ENCODE peak calls at places on chromosome 9, in five cellular contexts. E is stimulated activated CD8-positive, alpha-beta memory T cell treated with anti-CD3 and anti-CD28 coated beads, Interleukin-12 subunit alpha, Interleukin-12 subunit beta, amount 100 ng/mL, for 4 hours; U is T-helper 17 cell; J is dermis blood vessel endothelial cell; Y is IMR-90. B is an unnamed sample.

GRCh38 chr9:24594234-24594850 is 48.6 kb upstream of the IZUMO3 start:
- DNase-seq in Y (no peak), U (no peak), E (no peak), J (no peak), B (no peak)

GRCh38 chr9:121567142-121568100 is 67.8 kb upstream of the GGTA1 start:
- DNase-seq in E (no peak), Y (peak; percentile 28), U (no peak), J (peak; percentile 32), B (no peak)

GRCh38 chr9:89642789-89643188 is 38.0 kb downstream of the GADD45G start:
- DNase-seq in Y (no peak), J (no peak), E (no peak), U (no peak), B (no peak)

GRCh38 chr9:93205045-93205768 is 21.3 kb downstream of the WNK2 start:
- DNase-seq in Y (no peak), J (no peak), U (no peak), E (no peak), B (no peak)

GRCh38 chr9:107358867-107359440 is 75.9 kb downstream of the RAD23B start:
- DNase-seq in Y (no peak), J (no peak), E (no peak), U (no peak), B (no peak)

GRCh38 chr9:100700689-100701318 is 122.9 kb downstream of the CAVIN4 start:
- DNase-seq in U (no peak), E (no peak), J (peak; percentile 54), Y (peak; percentile 9), B (peak; percentile 36)

GRCh38 chr9:124282442-124283231 is 24.9 kb downstream of the NEK6 start:
- DNase-seq in E (no peak), J (peak; percentile 60), Y (peak; percentile 79), U (no peak), B (no peak)

GRCh38 chr9:36218411-36218901 is 27.7 kb downstream of the CLTA start:
- DNase-seq in U (no peak), Y (no peak), J (no peak), E (no peak), B (no peak)

GRCh38 chr9:98255064-98255577 is 328 bp downstream of the TBC1D2 start:
- DNase-seq in Y (peak; percentile 61), J (peak; percentile 64), U (no peak), E (no peak), B (peak; percentile 42)

GRCh38 chr9:127130661-127131538 is 8.5 kb upstream of the ANGPTL2 start:
- DNase-seq in E (no peak), U (no peak), J (no peak), Y (peak; percentile 97), B (peak; percentile 94)

GRCh38 chr9:101114317-101114716 is 85.8 kb downstream of the PLPPR1 start:
- DNase-seq in E (no peak), J (no peak), U (no peak), Y (no peak), B (no peak)

GRCh38 chr9:70355801-70356200 is 58.7 kb downstream of the KLF9 start:
- DNase-seq in U (no peak), E (no peak), J (no peak), Y (no peak), B (no peak)